ENCODE peak calls at places on chromosome 7, in four cellular contexts. One of them, this sample, is unnamed.

GRCh38 chr7:155741061-155741460 is 71.2 kb downstream of the SHH start:
- DNase-seq in left colon: no peak
- DNase-seq in kidney tubule cell: no peak
- DNase-seq in IMR-90: no peak
- DNase-seq in this sample: no peak

GRCh38 chr7:24334012-24334411 is 50.0 kb downstream of the NPY start:
- DNase-seq in left colon: no peak
- DNase-seq in kidney tubule cell: no peak
- DNase-seq in IMR-90: no peak
- DNase-seq in this sample: no peak

GRCh38 chr7:3393862-3394261 is 92.8 kb downstream of the SDK1 start:
- DNase-seq in left colon: no peak
- DNase-seq in kidney tubule cell: no peak
- DNase-seq in IMR-90: no peak
- DNase-seq in this sample: no peak

GRCh38 chr7:38524786-38525185 is 106.4 kb downstream of the AMPH start:
- DNase-seq in left colon: no peak
- DNase-seq in kidney tubule cell: peak
- DNase-seq in IMR-90: peak
- DNase-seq in this sample: no peak

GRCh38 chr7:43628431-43628830 is 45.5 kb downstream of the STK17A start:
- DNase-seq in left colon: no peak
- DNase-seq in kidney tubule cell: no peak
- DNase-seq in IMR-90: no peak
- DNase-seq in this sample: no peak

GRCh38 chr7:36208997-36209813 is 56.2 kb downstream of the EEPD1 start:
- DNase-seq in left colon: no peak
- DNase-seq in kidney tubule cell: peak
- DNase-seq in IMR-90: peak
- DNase-seq in this sample: no peak

GRCh38 chr7:157789942-157790341 is 453.1 kb downstream of the DNAJB6 start:
- DNase-seq in left colon: no peak
- DNase-seq in kidney tubule cell: no peak
- DNase-seq in IMR-90: no peak
- DNase-seq in this sample: no peak

GRCh38 chr7:14936530-14936929 is 34.0 kb upstream of the DGKB start:
- DNase-seq in left colon: peak
- DNase-seq in kidney tubule cell: peak
- DNase-seq in IMR-90: peak
- DNase-seq in this sample: no peak

GRCh38 chr7:37901236-37901827 is 15.3 kb downstream of the SFRP4 start:
- DNase-seq in left colon: no peak
- DNase-seq in kidney tubule cell: peak
- DNase-seq in IMR-90: peak
- DNase-seq in this sample: no peak

GRCh38 chr7:84331665-84332064 is 137.1 kb upstream of the SEMA3A start:
- DNase-seq in left colon: no peak
- DNase-seq in kidney tubule cell: peak
- DNase-seq in IMR-90: peak
- DNase-seq in this sample: no peak

GRCh38 chr7:1323178-1324027 is 90.7 kb downstream of the UNCX start:
- DNase-seq in left colon: no peak
- DNase-seq in kidney tubule cell: no peak
- DNase-seq in IMR-90: no peak
- DNase-seq in this sample: no peak

GRCh38 chr7:93551063-93551895 is 23.2 kb downstream of the CALCR start:
- DNase-seq in left colon: no peak
- DNase-seq in kidney tubule cell: peak
- DNase-seq in IMR-90: peak
- DNase-seq in this sample: no peak

This sample was measured in stimulated activated CD4-positive, alpha-beta T cell treated with anti-CD3 and anti-CD28 coated beads, Interleukin-1b, Interleukin-23, amount 100 ng/mL, for 48 hours.